ENCODE peak calls at places on chromosomes 3 and 15, in four cellular contexts. G, J, M and A are unnamed samples.

GRCh38 chr3:15952543-15953175 is 154.9 kb upstream of the ANKRD28 start:
- DNase-seq in M (no peak), J (peak; percentile 16), G (no peak), A (no peak)

GRCh38 chr3:107959767-107960166 is 131.1 kb downstream of the CD47 start:
- DNase-seq in J (no peak), G (no peak), M (no peak), A (no peak)

GRCh38 chr3:77906102-77906709 is 866.3 kb downstream of the ROBO2 start:
- DNase-seq in M (no peak), J (no peak), G (no peak), A (no peak)

GRCh38 chr3:12716605-12717121 is 42.4 kb downstream of the TMEM40 start:
- DNase-seq in G (no peak), J (no peak), M (no peak), A (no peak)

GRCh38 chr15:66883322-66883911 is 181.4 kb downstream of the SMAD6 start:
- DNase-seq in J (peak; percentile 77), M (peak; percentile 89), G (no peak), A (no peak)

GRCh38 chr15:81038975-81039607 is 38.4 kb downstream of the TLNRD1 start:
- DNase-seq in J (peak; percentile 10), M (no peak), G (no peak), A (no peak)

GRCh38 chr15:57586661-57587404 is 4.9 kb upstream of the MYZAP start:
- DNase-seq in M (no peak), J (no peak), G (no peak), A (no peak)

GRCh38 chr3:111666041-111666735 is 71.0 kb upstream of the ZBED2 start:
- DNase-seq in J (no peak), M (no peak), G (no peak), A (no peak)

GRCh38 chr15:71411538-71412482 is 296.5 kb downstream of the THSD4 start:
- DNase-seq in J (no peak), M (no peak), G (no peak), A (no peak)

GRCh38 chr3:69490971-69491370 is 105.1 kb upstream of the FRMD4B start:
- DNase-seq in G (no peak), M (no peak), J (no peak), A (no peak)

GRCh38 chr3:101896103-101896757 is 46.9 kb downstream of the NFKBIZ start:
- DNase-seq in G (no peak), M (no peak), J (no peak), A (no peak)

GRCh38 chr3:130950641-130951040 is 56.8 kb downstream of the ATP2C1 start:
- DNase-seq in G (no peak), M (no peak), J (no peak), A (no peak)

GRCh38 chr3:137762674-137763593 is 1.2 kb upstream of the SOX14 start:
- DNase-seq in M (no peak), G (peak; percentile 33), J (no peak), A (no peak)

GRCh38 chr3:123870033-123870432 is 14.1 kb downstream of the MYLK start:
- DNase-seq in J (no peak), M (no peak), G (no peak), A (no peak)

GRCh38 chr15:50051811-50052419 is 67.1 kb downstream of the ATP8B4 start:
- DNase-seq in G (peak; percentile 52), J (peak; percentile 58), M (no peak), A (no peak)

GRCh38 chr3:139868773-139869172 is 66.2 kb upstream of the CLSTN2 start:
- DNase-seq in J (no peak), G (no peak), M (no peak), A (no peak)

GRCh38 chr3:138768126-138768525 is 66.6 kb downstream of the PIK3CB start:
- DNase-seq in G (no peak), J (no peak), M (no peak), A (no peak)

GRCh38 chr15:34107315-34107714 is 5.4 kb downstream of the PGBD4 start:
- DNase-seq in J (no peak), G (no peak), M (no peak), A (no peak)

GRCh38 chr3:197953325-197953724 is 3.3 kb downstream of the RPL35A start:
- DNase-seq in J (no peak), G (no peak), M (no peak), A (no peak)

GRCh38 chr3:157532529-157533297 is 29.5 kb upstream of the VEPH1 start:
- DNase-seq in G (peak; percentile 64), J (peak; percentile 58), M (peak; percentile 21), A (peak; percentile 9)

GRCh38 chr3:158792709-158793108 is 9.1 kb upstream of the MFSD1 start:
- DNase-seq in M (no peak), J (no peak), G (no peak), A (no peak)

GRCh38 chr15:94105760-94106159 is 125.6 kb upstream of the MCTP2 start:
- DNase-seq in J (peak; percentile 4), G (no peak), M (no peak), A (no peak)

GRCh38 chr3:134354612-134355275 is 19.5 kb downstream of the AMOTL2 start:
- DNase-seq in J (no peak), G (no peak), M (no peak), A (no peak)

GRCh38 chr3:49706456-49707112 is 12.9 kb downstream of the AMIGO3 start:
- DNase-seq in G (no peak), M (no peak), J (no peak), A (no peak)

GRCh38 chr15:35958021-35958420 is 412.1 kb upstream of the DPH6 start:
- DNase-seq in M (no peak), J (no peak), G (peak; percentile 22), A (no peak)

GRCh38 chr15:49225572-49226281 is 55.7 kb downstream of the GALK2 start:
- DNase-seq in G (peak; percentile 14), J (no peak), M (peak; percentile 71), A (no peak)

GRCh38 chr3:61518590-61518989 is 42.8 kb upstream of the PTPRG start:
- DNase-seq in J (peak; percentile 19), G (no peak), M (no peak), A (no peak)

GRCh38 chr3:127784865-127785710 is 37.2 kb downstream of the MGLL start:
- DNase-seq in G (peak; percentile 60), J (no peak), M (no peak), A (no peak)

GRCh38 chr15:95017950-95018349 is 786.6 kb downstream of the MCTP2 start:
- DNase-seq in J (no peak), G (peak; percentile 1), M (no peak), A (no peak)

GRCh38 chr3:149339931-149340309 is 6.5 kb upstream of the TM4SF18 start:
- DNase-seq in G (no peak), J (peak; percentile 77), M (peak; percentile 58), A (no peak)

GRCh38 chr3:194058189-194058571 is 77.8 kb upstream of the HES1 start:
- DNase-seq in J (peak; percentile 65), G (peak; percentile 34), M (peak; percentile 69), A (no peak)

GRCh38 chr3:53009826-53010539 is 35.9 kb downstream of the SFMBT1 start:
- DNase-seq in J (no peak), G (no peak), M (no peak), A (no peak)

DNA sequence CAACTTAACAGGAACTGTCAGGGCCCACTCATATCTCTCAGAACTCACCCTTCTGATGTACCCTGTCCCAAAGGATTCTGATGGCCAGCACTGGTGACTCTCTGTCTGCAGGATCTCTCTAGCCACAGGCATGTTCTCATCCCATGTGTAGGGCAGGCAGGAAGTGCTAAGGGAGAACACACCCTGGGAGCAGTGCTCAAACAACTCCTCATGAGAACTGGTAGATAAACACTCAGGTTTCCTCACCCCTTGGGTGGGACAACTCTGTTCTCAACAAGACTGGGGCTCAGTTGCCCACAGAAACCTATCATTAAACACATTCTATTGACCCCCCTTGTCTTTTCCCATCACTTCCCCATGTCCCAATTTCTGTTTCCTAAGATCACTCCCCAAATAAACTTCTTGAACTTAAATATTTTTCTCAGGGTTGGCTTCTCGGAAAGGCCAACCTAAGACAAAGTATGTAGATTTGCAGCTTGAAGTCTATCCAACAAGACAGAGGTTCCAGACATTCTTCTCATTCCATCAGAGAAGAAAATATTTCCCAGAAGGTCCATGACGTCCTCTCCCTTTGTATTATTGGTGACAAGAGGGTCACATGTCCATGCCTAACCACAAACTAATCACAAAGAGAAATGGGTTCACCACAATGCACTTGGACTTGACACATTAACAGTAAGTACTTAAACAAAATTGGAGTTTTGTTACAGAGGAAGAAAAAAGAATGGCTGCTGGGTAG is 276.6 kb upstream of the GADL1 start:
- DNase-seq in G (no peak), J (no peak), M (no peak), A (no peak)
- TF ChIP-seq TCF12 in G (no peak), J (no peak), M (no peak), A (no peak)

DNA sequence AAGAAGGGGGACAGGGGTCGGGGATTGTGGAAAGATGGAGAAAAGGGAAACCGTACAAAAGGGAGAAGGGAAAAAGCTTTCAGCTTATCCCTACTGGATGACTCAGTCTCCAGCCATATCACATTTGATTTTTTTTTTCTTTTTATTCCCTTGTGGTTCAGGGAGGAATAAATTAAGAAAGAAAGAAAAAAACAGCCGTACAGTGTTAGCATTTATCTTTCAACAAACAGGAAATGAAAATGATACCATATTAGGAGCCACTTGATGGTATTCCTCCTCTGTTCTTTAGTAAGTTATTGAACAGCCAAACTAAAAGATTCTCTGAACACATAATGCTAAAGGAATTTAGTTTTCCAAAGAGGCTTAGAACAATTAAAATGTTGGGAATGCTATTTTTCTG is 594.4 kb downstream of the FOXP1 start:
- DNase-seq in M (no peak), J (no peak), G (no peak), A (no peak)
- TF ChIP-seq TCF12 in M (no peak), J (no peak), G (peak; percentile 15), A (no peak)

GRCh38 chr15:98874359-98874758 is 133.2 kb downstream of the PGPEP1L start:
- DNase-seq in G (no peak), M (no peak), J (no peak), A (no peak)
- TF ChIP-seq TCF12 in G (no peak), M (no peak), J (no peak), A (no peak)

GRCh38 chr15:90650956-90651689 is 66.0 kb upstream of the BLM start:
- DNase-seq in G (no peak), J (no peak), M (no peak), A (no peak)
- TF ChIP-seq TCF12 in G (no peak), J (no peak), M (no peak), A (no peak)

GRCh38 chr3:129474986-129475804 is 35.2 kb downstream of the IFT122 start:
- DNase-seq in M (no peak), J (no peak), G (no peak), A (no peak)

GRCh38 chr3:129473067-129473765 is 33.2 kb downstream of the IFT122 start:
- DNase-seq in J (peak; percentile 48), M (no peak), G (no peak), A (no peak)

GRCh38 chr3:129475863-129476262 is 35.8 kb downstream of the IFT122 start:
- DNase-seq in M (no peak), G (no peak), J (no peak), A (no peak)

GRCh38 chr3:129473766-129474152 is 33.7 kb downstream of the IFT122 start:
- DNase-seq in M (no peak), G (no peak), J (no peak), A (no peak)

GRCh38 chr3:129476586-129476985 is 36.6 kb downstream of the IFT122 start:
- DNase-seq in J (no peak), M (no peak), G (no peak), A (no peak)
- TF ChIP-seq TCF12 in J (no peak), M (no peak), G (no peak), A (no peak)

GRCh38 chr3:47433796-47434195 is 41.9 kb downstream of the SCAP start:
- DNase-seq in G (no peak), J (no peak), M (no peak), A (no peak)
- TF ChIP-seq TCF12 in G (no peak), J (no peak), M (no peak), A (no peak)